ENCODE peak calls at places on chromosomes 12 and 14, in six cellular contexts. V is IMR-90, T is adrenal gland, B is astrocyte, K is WERI-Rb-1, X is lower lobe of right lung. J is an unnamed sample.

GRCh38 chr12:87509233-87509820 is 519.9 kb downstream of the C12orf50 start:
- DNase-seq in K (no peak), B (peak; percentile 73), T (no peak), X (no peak), V (peak; percentile 81), J (no peak)

GRCh38 chr12:19008102-19008501 is 121.4 kb upstream of the PLEKHA5 start:
- DNase-seq in B (no peak), X (no peak), V (no peak), K (no peak), T (no peak), J (no peak)

GRCh38 chr12:85779768-85780167 is 56.4 kb downstream of the RASSF9 start:
- DNase-seq in V (no peak), B (no peak), T (no peak), K (no peak), X (no peak), J (no peak)

GRCh38 chr12:96398422-96399080 is 1.7 kb downstream of the CDK17 start:
- DNase-seq in K (no peak), V (peak; percentile 39), T (no peak), B (no peak), X (no peak), J (no peak)

GRCh38 chr14:92215579-92215978 is 93.8 kb downstream of the CPSF2 start:
- DNase-seq in T (no peak), V (no peak), K (no peak), B (no peak), X (no peak), J (no peak)

GRCh38 chr12:46430340-46430948 is 57.9 kb upstream of the SLC38A2 start:
- DNase-seq in X (no peak), K (no peak), T (no peak), B (peak; percentile 88), V (peak; percentile 89), J (no peak)

GRCh38 chr12:2692156-2692555 is 102.6 kb upstream of the FKBP4 start:
- DNase-seq in T (no peak), V (no peak), X (no peak), K (no peak), B (no peak), J (no peak)

GRCh38 chr12:56808954-56809353 is 45.8 kb downstream of the HSD17B6 start:
- DNase-seq in T (no peak), B (no peak), K (no peak), X (no peak), V (no peak), J (no peak)

GRCh38 chr12:2291182-2291832 is 238.5 kb downstream of the CACNA1C start:
- DNase-seq in T (peak; percentile 58), X (no peak), B (no peak), K (peak; percentile 48), V (no peak), J (no peak)

GRCh38 chr14:31286456-31287293 is 79.1 kb upstream of the HECTD1 start:
- DNase-seq in T (no peak), V (no peak), B (no peak), X (no peak), K (peak; percentile 11), J (no peak)

GRCh38 chr14:24329736-24330135 is 5.1 kb downstream of the ADCY4 start:
- DNase-seq in T (peak; percentile 78), K (no peak), B (no peak), X (peak; percentile 91), V (no peak), J (no peak)

GRCh38 chr12:6182279-6182898 is 17.8 kb upstream of the CD9 start:
- DNase-seq in T (peak; percentile 72), K (no peak), B (peak; percentile 65), X (peak; percentile 90), V (peak; percentile 68), J (no peak)

GRCh38 chr14:71142375-71143038 is 235.2 kb downstream of the PCNX1 start:
- DNase-seq in V (peak; percentile 98), K (no peak), B (peak; percentile 100), X (no peak), T (no peak), J (no peak)

GRCh38 chr12:74415633-74416032 is 122.0 kb upstream of the ATXN7L3B start:
- DNase-seq in K (no peak), B (peak; percentile 5), V (peak; percentile 17), X (no peak), T (no peak), J (no peak)

GRCh38 chr14:98578204-98578603 is 693.8 kb downstream of the BCL11B start:
- DNase-seq in B (peak; percentile 32), T (no peak), X (no peak), V (no peak), K (no peak), J (no peak)

GRCh38 chr12:133129368-133130037 is 571 bp downstream of the ZNF891 start:
- DNase-seq in V (peak; percentile 15), X (no peak), K (peak; percentile 11), B (peak; percentile 44), T (peak; percentile 62), J (no peak)

GRCh38 chr12:6788972-6789905 is at the start of gene CD4:
- DNase-seq in K (no peak), X (peak; percentile 85), T (peak; percentile 78), V (no peak), B (no peak), J (no peak)

GRCh38 chr14:90388437-90388836 is 8.4 kb upstream of the CALM1 start:
- DNase-seq in T (peak; percentile 73), V (peak; percentile 90), B (peak; percentile 81), X (no peak), K (no peak), J (no peak)

GRCh38 chr12:1318327-1319031 is 275.9 kb downstream of the FBXL14 start:
- DNase-seq in T (no peak), V (peak; percentile 31), B (peak; percentile 62), X (no peak), K (no peak), J (peak; percentile 32)

GRCh38 chr14:75648066-75648838 is 12.4 kb downstream of the ERG28 start:
- DNase-seq in V (peak; percentile 99), X (peak; percentile 70), K (no peak), T (peak; percentile 93), B (peak; percentile 97), J (no peak)

GRCh38 chr12:40921563-40922163 is 229.4 kb downstream of the CNTN1 start:
- DNase-seq in K (no peak), T (no peak), V (peak; percentile 19), X (no peak), B (no peak), J (no peak)

GRCh38 chr12:54566792-54567191 is 17.4 kb downstream of the PDE1B start:
- DNase-seq in X (no peak), B (no peak), T (no peak), V (no peak), K (no peak), J (no peak)

GRCh38 chr14:95043732-95044462 is 113.4 kb downstream of the DICER1 start:
- DNase-seq in V (no peak), T (peak; percentile 21), X (no peak), B (no peak), K (no peak), J (no peak)

GRCh38 chr14:22532345-22533056 is 56.5 kb downstream of the DAD1 start:
- DNase-seq in K (no peak), X (no peak), T (no peak), B (peak; percentile 80), V (peak; percentile 49), J (no peak)

DNA sequence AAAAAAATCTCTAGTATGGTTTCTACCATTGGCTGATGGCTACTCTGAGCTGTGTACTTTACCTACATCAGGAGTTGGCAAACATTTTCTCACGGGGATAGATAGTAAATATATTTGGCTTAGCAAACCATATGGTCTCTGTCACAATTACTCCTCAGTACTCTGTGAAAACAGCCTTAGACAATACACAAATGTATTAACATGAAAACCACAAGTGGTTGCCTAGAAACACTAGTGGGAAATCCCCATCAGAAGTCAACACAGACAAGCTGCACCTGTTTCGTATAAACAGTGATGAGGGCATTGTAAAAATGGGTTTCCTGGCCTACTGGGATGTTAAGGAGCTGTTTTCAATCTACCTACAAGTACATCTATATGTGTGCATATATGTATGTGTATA is 84.6 kb upstream of the NAV3 start:
- DNase-seq in K (peak; percentile 18), V (peak; percentile 38), X (no peak), T (no peak), B (peak; percentile 65), J (no peak)
- H3K27ac ChIP-seq in K (no peak overlapping the region), V (no peak overlapping the region), X (no peak overlapping the region), T (no peak overlapping the region), B (no peak overlapping the region), J (no peak overlapping the region)

GRCh38 chr12:120536064-120536791 is 2.1 kb downstream of the RNF10 start:
- DNase-seq in T (no peak), X (no peak), K (no peak), B (no peak), V (no peak), J (no peak)

GRCh38 chr12:120538281-120539156 is 4.4 kb downstream of the RNF10 start:
- DNase-seq in V (peak; percentile 53), K (no peak), B (peak; percentile 77), X (peak; percentile 60), T (peak; percentile 80), J (no peak)

GRCh38 chr12:120539303-120539702 is 5.1 kb downstream of the RNF10 start:
- DNase-seq in K (no peak), B (peak; percentile 40), V (peak; percentile 55), X (no peak), T (no peak), J (no peak)

GRCh38 chr12:120542166-120542565 is 8.0 kb downstream of the RNF10 start:
- DNase-seq in V (no peak), B (no peak), T (no peak), K (no peak), X (no peak), J (no peak)

GRCh38 chr12:120540445-120540844 is 6.3 kb downstream of the RNF10 start:
- DNase-seq in T (no peak), V (peak; percentile 45), X (no peak), B (peak; percentile 74), K (no peak), J (no peak)
- H3K27ac ChIP-seq in T (peak overlapping the region; percentile 53), V (no peak overlapping the region), X (peak overlapping the region; percentile 75), B (no peak overlapping the region), K (no peak overlapping the region), J (no peak overlapping the region)

DNA sequence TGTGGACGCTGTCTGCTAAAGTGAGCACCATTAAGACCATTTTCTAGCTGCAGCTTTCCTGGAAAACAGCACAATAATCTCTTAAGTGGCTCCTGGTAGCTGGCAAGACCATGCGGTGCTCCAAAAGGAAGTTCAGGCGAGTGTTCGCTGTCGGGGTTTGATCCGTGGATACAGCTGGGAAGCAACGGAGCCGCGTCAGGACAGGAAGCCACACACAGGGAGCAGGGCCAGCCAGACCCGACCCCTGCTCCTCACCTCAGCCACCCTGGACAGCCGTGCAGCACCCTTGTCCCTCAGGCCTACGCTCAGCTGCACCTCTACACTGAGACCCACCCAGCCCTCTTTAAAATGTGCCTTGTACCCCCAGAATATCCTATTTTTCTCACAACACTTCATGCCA is 19.4 kb downstream of the ZFYVE21 start:
- DNase-seq in K (peak; percentile 41), T (no peak), X (peak; percentile 39), B (no peak), V (no peak), J (no peak)
- H3K27ac ChIP-seq in K (peak overlapping the region; percentile 36), T (no peak overlapping the region), X (peak overlapping the region; percentile 31), B (no peak overlapping the region), V (no peak overlapping the region), J (peak overlapping the region; percentile 46)

DNA sequence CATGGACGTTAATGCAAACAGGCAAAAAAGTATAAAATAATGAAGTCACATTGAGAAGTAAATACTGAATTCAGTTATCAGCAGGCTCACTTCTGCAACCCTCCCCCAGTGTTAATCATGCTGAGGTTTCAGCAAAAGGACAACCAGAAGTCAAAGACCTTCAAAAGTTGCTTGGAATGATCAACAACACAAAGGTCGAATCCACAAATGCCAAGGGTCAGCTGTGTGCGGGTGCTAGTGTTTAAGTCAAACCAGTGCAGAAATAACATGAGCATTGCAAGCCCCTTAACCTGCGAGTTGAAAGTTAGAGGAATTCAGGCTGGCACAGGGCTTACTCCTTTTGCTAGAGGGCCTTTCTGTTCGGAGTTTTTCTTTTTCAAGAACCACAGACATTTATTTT is 436.7 kb upstream of the SEL1L start:
- DNase-seq in B (no peak), X (no peak), K (no peak), V (no peak), T (no peak), J (no peak)
- H3K27ac ChIP-seq in B (no peak overlapping the region), X (no peak overlapping the region), K (no peak overlapping the region), V (no peak overlapping the region), T (no peak overlapping the region), J (no peak overlapping the region)